ENCODE peak calls at places on chromosomes 5 and 9, in eight cellular contexts. One of them, this sample, is unnamed.

GRCh38 chr5:39543335-39543734 is 118.6 kb upstream of the DAB2 start:
- DNase-seq in KG1: no peak
- DNase-seq in HFFc6: no peak
- DNase-seq in neural progenitor cell: no peak
- DNase-seq in stimulated activated CD8-positive, alpha-beta memory T cell treated with anti-CD3 and anti-CD28 coated beads, Interleukin-15, amount 100 ng/mL, for 1 hour: no peak
- DNase-seq in GM04503: peak; percentile 21
- DNase-seq in retina: no peak
- DNase-seq in choroid plexus epithelial cell: peak; percentile 34
- DNase-seq in this sample: no peak

GRCh38 chr5:163893301-163893700 is 387.9 kb downstream of the MAT2B start:
- DNase-seq in KG1: no peak
- DNase-seq in HFFc6: no peak
- DNase-seq in GM04503: no peak
- DNase-seq in stimulated activated CD8-positive, alpha-beta memory T cell treated with anti-CD3 and anti-CD28 coated beads, Interleukin-15, amount 100 ng/mL, for 1 hour: no peak
- DNase-seq in choroid plexus epithelial cell: peak; percentile 70
- DNase-seq in retina: no peak
- DNase-seq in neural progenitor cell: no peak
- DNase-seq in this sample: no peak

GRCh38 chr5:176152191-176152932 is 85.9 kb upstream of the SIMC1 start:
- DNase-seq in GM04503: no peak
- DNase-seq in neural progenitor cell: peak; percentile 93
- DNase-seq in HFFc6: no peak
- DNase-seq in KG1: no peak
- DNase-seq in choroid plexus epithelial cell: no peak
- DNase-seq in stimulated activated CD8-positive, alpha-beta memory T cell treated with anti-CD3 and anti-CD28 coated beads, Interleukin-15, amount 100 ng/mL, for 1 hour: no peak
- DNase-seq in retina: peak; percentile 69
- DNase-seq in this sample: no peak

GRCh38 chr5:77812926-77813589 is 36.9 kb upstream of the TBCA start:
- DNase-seq in retina: no peak
- DNase-seq in KG1: no peak
- DNase-seq in choroid plexus epithelial cell: no peak
- DNase-seq in neural progenitor cell: no peak
- DNase-seq in HFFc6: no peak
- DNase-seq in stimulated activated CD8-positive, alpha-beta memory T cell treated with anti-CD3 and anti-CD28 coated beads, Interleukin-15, amount 100 ng/mL, for 1 hour: no peak
- DNase-seq in GM04503: no peak
- DNase-seq in this sample: no peak

GRCh38 chr5:111892949-111893348 is 136.0 kb upstream of the NREP start:
- DNase-seq in neural progenitor cell: no peak
- DNase-seq in GM04503: peak; percentile 31
- DNase-seq in choroid plexus epithelial cell: peak; percentile 4
- DNase-seq in retina: no peak
- DNase-seq in stimulated activated CD8-positive, alpha-beta memory T cell treated with anti-CD3 and anti-CD28 coated beads, Interleukin-15, amount 100 ng/mL, for 1 hour: no peak
- DNase-seq in KG1: no peak
- DNase-seq in HFFc6: peak; percentile 17
- DNase-seq in this sample: no peak

GRCh38 chr9:95217936-95218335 is 99.6 kb downstream of the FANCC start:
- DNase-seq in retina: no peak
- DNase-seq in neural progenitor cell: no peak
- DNase-seq in choroid plexus epithelial cell: no peak
- DNase-seq in KG1: no peak
- DNase-seq in stimulated activated CD8-positive, alpha-beta memory T cell treated with anti-CD3 and anti-CD28 coated beads, Interleukin-15, amount 100 ng/mL, for 1 hour: no peak
- DNase-seq in GM04503: no peak
- DNase-seq in HFFc6: no peak
- DNase-seq in this sample: no peak

GRCh38 chr5:155471027-155471426 is 457.5 kb downstream of the KIF4B start:
- DNase-seq in choroid plexus epithelial cell: no peak
- DNase-seq in stimulated activated CD8-positive, alpha-beta memory T cell treated with anti-CD3 and anti-CD28 coated beads, Interleukin-15, amount 100 ng/mL, for 1 hour: no peak
- DNase-seq in GM04503: no peak
- DNase-seq in neural progenitor cell: no peak
- DNase-seq in retina: no peak
- DNase-seq in HFFc6: no peak
- DNase-seq in KG1: no peak
- DNase-seq in this sample: no peak

GRCh38 chr9:34382054-34382453 is 5.4 kb upstream of the MYORG start:
- DNase-seq in HFFc6: no peak
- DNase-seq in GM04503: no peak
- DNase-seq in retina: no peak
- DNase-seq in KG1: no peak
- DNase-seq in choroid plexus epithelial cell: no peak
- DNase-seq in neural progenitor cell: no peak
- DNase-seq in stimulated activated CD8-positive, alpha-beta memory T cell treated with anti-CD3 and anti-CD28 coated beads, Interleukin-15, amount 100 ng/mL, for 1 hour: no peak
- DNase-seq in this sample: no peak

GRCh38 chr9:84940294-84940693 is 270.8 kb downstream of the NTRK2 start:
- DNase-seq in neural progenitor cell: no peak
- DNase-seq in HFFc6: no peak
- DNase-seq in stimulated activated CD8-positive, alpha-beta memory T cell treated with anti-CD3 and anti-CD28 coated beads, Interleukin-15, amount 100 ng/mL, for 1 hour: no peak
- DNase-seq in GM04503: no peak
- DNase-seq in choroid plexus epithelial cell: no peak
- DNase-seq in retina: no peak
- DNase-seq in KG1: no peak
- DNase-seq in this sample: no peak

GRCh38 chr5:159826351-159827222 is 89.7 kb upstream of the ADRA1B start:
- DNase-seq in HFFc6: peak; percentile 75
- DNase-seq in choroid plexus epithelial cell: peak; percentile 83
- DNase-seq in GM04503: no peak
- DNase-seq in retina: no peak
- DNase-seq in KG1: no peak
- DNase-seq in neural progenitor cell: no peak
- DNase-seq in stimulated activated CD8-positive, alpha-beta memory T cell treated with anti-CD3 and anti-CD28 coated beads, Interleukin-15, amount 100 ng/mL, for 1 hour: no peak
- DNase-seq in this sample: no peak

GRCh38 chr5:139243425-139243965 is 45.3 kb upstream of the SIL1 start:
- DNase-seq in neural progenitor cell: no peak
- DNase-seq in stimulated activated CD8-positive, alpha-beta memory T cell treated with anti-CD3 and anti-CD28 coated beads, Interleukin-15, amount 100 ng/mL, for 1 hour: no peak
- DNase-seq in KG1: no peak
- DNase-seq in retina: no peak
- DNase-seq in HFFc6: no peak
- DNase-seq in GM04503: no peak
- DNase-seq in choroid plexus epithelial cell: peak; percentile 57
- DNase-seq in this sample: no peak

GRCh38 chr9:116355153-116355827 is 201.7 kb downstream of the PAPPA start:
- DNase-seq in stimulated activated CD8-positive, alpha-beta memory T cell treated with anti-CD3 and anti-CD28 coated beads, Interleukin-15, amount 100 ng/mL, for 1 hour: no peak
- DNase-seq in choroid plexus epithelial cell: peak; percentile 58
- DNase-seq in KG1: no peak
- DNase-seq in retina: no peak
- DNase-seq in HFFc6: no peak
- DNase-seq in GM04503: no peak
- DNase-seq in neural progenitor cell: peak; percentile 45
- DNase-seq in this sample: no peak

GRCh38 chr9:118330191-118330986 is 626.2 kb downstream of the TLR4 start:
- DNase-seq in retina: no peak
- DNase-seq in choroid plexus epithelial cell: no peak
- DNase-seq in KG1: no peak
- DNase-seq in neural progenitor cell: peak; percentile 44
- DNase-seq in GM04503: no peak
- DNase-seq in HFFc6: no peak
- DNase-seq in stimulated activated CD8-positive, alpha-beta memory T cell treated with anti-CD3 and anti-CD28 coated beads, Interleukin-15, amount 100 ng/mL, for 1 hour: no peak
- DNase-seq in this sample: no peak

GRCh38 chr9:89945133-89945532 is 340.3 kb downstream of the GADD45G start:
- DNase-seq in GM04503: no peak
- DNase-seq in stimulated activated CD8-positive, alpha-beta memory T cell treated with anti-CD3 and anti-CD28 coated beads, Interleukin-15, amount 100 ng/mL, for 1 hour: no peak
- DNase-seq in HFFc6: no peak
- DNase-seq in neural progenitor cell: peak; percentile 21
- DNase-seq in retina: no peak
- DNase-seq in KG1: no peak
- DNase-seq in choroid plexus epithelial cell: peak; percentile 7
- DNase-seq in this sample: no peak

GRCh38 chr5:59893061-59893435 is 478 bp downstream of the PDE4D start:
- DNase-seq in HFFc6: no peak
- DNase-seq in choroid plexus epithelial cell: no peak
- DNase-seq in KG1: no peak
- DNase-seq in neural progenitor cell: peak; percentile 61
- DNase-seq in GM04503: no peak
- DNase-seq in stimulated activated CD8-positive, alpha-beta memory T cell treated with anti-CD3 and anti-CD28 coated beads, Interleukin-15, amount 100 ng/mL, for 1 hour: no peak
- DNase-seq in retina: no peak
- DNase-seq in this sample: no peak

GRCh38 chr5:138989720-138990119 is 114.6 kb upstream of the LRRTM2 start:
- DNase-seq in retina: no peak
- DNase-seq in HFFc6: peak; percentile 43
- DNase-seq in KG1: no peak
- DNase-seq in stimulated activated CD8-positive, alpha-beta memory T cell treated with anti-CD3 and anti-CD28 coated beads, Interleukin-15, amount 100 ng/mL, for 1 hour: no peak
- DNase-seq in choroid plexus epithelial cell: peak; percentile 29
- DNase-seq in GM04503: no peak
- DNase-seq in neural progenitor cell: no peak
- DNase-seq in this sample: no peak

GRCh38 chr5:159071382-159071781 is 28.3 kb downstream of the EBF1 start:
- DNase-seq in GM04503: no peak
- DNase-seq in stimulated activated CD8-positive, alpha-beta memory T cell treated with anti-CD3 and anti-CD28 coated beads, Interleukin-15, amount 100 ng/mL, for 1 hour: no peak
- DNase-seq in neural progenitor cell: no peak
- DNase-seq in retina: no peak
- DNase-seq in KG1: no peak
- DNase-seq in HFFc6: no peak
- DNase-seq in choroid plexus epithelial cell: no peak
- DNase-seq in this sample: no peak

GRCh38 chr9:109110326-109111014 is 9.3 kb downstream of the TMEM245 start:
- DNase-seq in choroid plexus epithelial cell: peak; percentile 76
- DNase-seq in KG1: no peak
- DNase-seq in retina: no peak
- DNase-seq in neural progenitor cell: no peak
- DNase-seq in GM04503: no peak
- DNase-seq in stimulated activated CD8-positive, alpha-beta memory T cell treated with anti-CD3 and anti-CD28 coated beads, Interleukin-15, amount 100 ng/mL, for 1 hour: no peak
- DNase-seq in HFFc6: peak; percentile 53
- DNase-seq in this sample: no peak

GRCh38 chr9:79917417-79917816 is 345.7 kb downstream of the TLE4 start:
- DNase-seq in choroid plexus epithelial cell: no peak
- DNase-seq in neural progenitor cell: no peak
- DNase-seq in GM04503: no peak
- DNase-seq in retina: peak; percentile 37
- DNase-seq in HFFc6: no peak
- DNase-seq in KG1: no peak
- DNase-seq in stimulated activated CD8-positive, alpha-beta memory T cell treated with anti-CD3 and anti-CD28 coated beads, Interleukin-15, amount 100 ng/mL, for 1 hour: no peak
- DNase-seq in this sample: no peak

GRCh38 chr9:131178895-131179294 is 53.5 kb downstream of the NUP214 start:
- DNase-seq in neural progenitor cell: no peak
- DNase-seq in choroid plexus epithelial cell: no peak
- DNase-seq in GM04503: no peak
- DNase-seq in HFFc6: no peak
- DNase-seq in KG1: no peak
- DNase-seq in retina: no peak
- DNase-seq in stimulated activated CD8-positive, alpha-beta memory T cell treated with anti-CD3 and anti-CD28 coated beads, Interleukin-15, amount 100 ng/mL, for 1 hour: no peak
- DNase-seq in this sample: no peak